ENCODE peak calls at places on chromosomes 5 and 9, in eight cellular contexts. D is NCI-H1092 treated with DMSO at 0.1 percent for 48 hours; Z is stimulated activated naive CD8-positive, alpha-beta T cell treated with anti-CD3 and anti-CD28 coated beads, Interleukin-15, Interleukin-2, amounts not matched to agents 100 U/mL and 50 U/mL, for 24 hours; T is Calu3; A is NAMALWA; M is stimulated activated CD4-positive, alpha-beta T cell treated with anti-CD3 and anti-CD28 coated beads, Interleukin-12 subunit alpha, Interleukin-12 subunit beta, amount 100 ng/mL, for 4 hours; H is 8988T; I is Right ventricle myocardium superior. B is an unnamed sample.

GRCh38 chr9:26669641-26670040 is 223.0 kb downstream of the CAAP1 start:
- DNase-seq in D (no peak), Z (no peak), T (no peak), A (peak; percentile 4), M (no peak), H (no peak), I (no peak), B (no peak)

GRCh38 chr9:137044502-137045177 is 1.3 kb downstream of the NPDC1 start:
- DNase-seq in D (peak; percentile 59), Z (no peak), T (no peak), A (no peak), M (no peak), H (peak; percentile 64), I (no peak), B (no peak)

GRCh38 chr5:172904643-172905345 is 54.4 kb upstream of the RPL26L1 start:
- DNase-seq in D (peak; percentile 35), Z (no peak), T (peak; percentile 92), A (no peak), M (no peak), H (no peak), I (peak; percentile 82), B (no peak)

GRCh38 chr9:93907551-93908199 is 47.5 kb downstream of the BARX1 start:
- DNase-seq in D (no peak), Z (no peak), T (no peak), A (no peak), M (no peak), H (no peak), I (no peak), B (no peak)

GRCh38 chr9:89304479-89305188 is 6.4 kb upstream of the CKS2 start:
- DNase-seq in D (no peak), Z (no peak), T (no peak), A (peak; percentile 79), M (no peak), H (no peak), I (no peak), B (no peak)

GRCh38 chr5:1011226-1011631 is 2.6 kb downstream of the NKD2 start:
- DNase-seq in D (peak; percentile 7), Z (peak; percentile 67), T (peak; percentile 79), A (peak; percentile 77), M (peak; percentile 43), H (peak; percentile 100), I (peak; percentile 42), B (peak; percentile 64)

GRCh38 chr5:64814073-64814472 is 45.3 kb downstream of the CWC27 start:
- DNase-seq in D (no peak), Z (no peak), T (no peak), A (no peak), M (no peak), H (no peak), I (no peak), B (no peak)

GRCh38 chr9:19460258-19460657 is 51.4 kb downstream of the ACER2 start:
- DNase-seq in D (no peak), Z (no peak), T (no peak), A (no peak), M (no peak), H (no peak), I (no peak), B (no peak)

GRCh38 chr9:23799521-23799920 is 26.5 kb downstream of the ELAVL2 start:
- DNase-seq in D (no peak), Z (no peak), T (no peak), A (no peak), M (no peak), H (no peak), I (no peak), B (no peak)

GRCh38 chr5:58156977-58157701 is 302.7 kb downstream of the PLK2 start:
- DNase-seq in D (no peak), Z (no peak), T (no peak), A (peak; percentile 11), M (no peak), H (no peak), I (no peak), B (peak; percentile 61)

GRCh38 chr5:139960723-139961383 is 82.2 kb downstream of the NRG2 start:
- DNase-seq in D (no peak), Z (no peak), T (no peak), A (no peak), M (no peak), H (no peak), I (no peak), B (peak; percentile 60)

GRCh38 chr9:126690431-126691051 is 76.8 kb downstream of the LMX1B start:
- DNase-seq in D (peak; percentile 3), Z (peak; percentile 76), T (peak; percentile 73), A (peak; percentile 64), M (peak; percentile 59), H (peak; percentile 96), I (peak; percentile 71), B (peak; percentile 39)

GRCh38 chr9:81601639-81602623 is 87.4 kb downstream of the TLE1 start:
- DNase-seq in D (no peak), Z (no peak), T (no peak), A (no peak), M (no peak), H (no peak), I (no peak), B (no peak)

GRCh38 chr9:91659529-91660294 is 236.1 kb upstream of the NFIL3 start:
- DNase-seq in D (peak; percentile 31), Z (no peak), T (peak; percentile 4), A (peak; percentile 23), M (no peak), H (peak; percentile 37), I (no peak), B (no peak)

GRCh38 chr9:77271023-77271690 is 93.8 kb downstream of the VPS13A start:
- DNase-seq in D (no peak), Z (no peak), T (no peak), A (no peak), M (no peak), H (no peak), I (no peak), B (no peak)

GRCh38 chr9:68637020-68637419 is 68.0 kb upstream of the PIP5K1B start:
- DNase-seq in D (no peak), Z (no peak), T (peak; percentile 42), A (no peak), M (no peak), H (no peak), I (no peak), B (peak; percentile 70)

GRCh38 chr5:176133289-176133870 is 104.8 kb upstream of the SIMC1 start:
- DNase-seq in D (no peak), Z (peak; percentile 25), T (peak; percentile 24), A (no peak), M (no peak), H (no peak), I (no peak), B (no peak)

GRCh38 chr5:79573983-79574890 is 38.0 kb upstream of the TENT2 start:
- DNase-seq in D (no peak), Z (no peak), T (no peak), A (no peak), M (no peak), H (no peak), I (no peak), B (no peak)

GRCh38 chr9:13116292-13116691 is 163.2 kb downstream of the MPDZ start:
- DNase-seq in D (no peak), Z (no peak), T (no peak), A (no peak), M (no peak), H (no peak), I (no peak), B (no peak)

GRCh38 chr5:52150501-52150900 is 637.2 kb upstream of the ITGA1 start:
- DNase-seq in D (peak; percentile 59), Z (no peak), T (no peak), A (no peak), M (no peak), H (no peak), I (no peak), B (no peak)

GRCh38 chr9:38343552-38343951 is 49.0 kb upstream of the ALDH1B1 start:
- DNase-seq in D (no peak), Z (no peak), T (no peak), A (no peak), M (no peak), H (no peak), I (no peak), B (no peak)

GRCh38 chr5:99032234-99033013 is 103.6 kb upstream of the CHD1 start:
- DNase-seq in D (peak; percentile 29), Z (peak; percentile 44), T (peak; percentile 80), A (peak; percentile 67), M (no peak), H (no peak), I (peak; percentile 47), B (peak; percentile 67)

GRCh38 chr5:1272201-1272600 is 22.7 kb downstream of the TERT start:
- DNase-seq in D (no peak), Z (no peak), T (no peak), A (no peak), M (no peak), H (no peak), I (no peak), B (no peak)

GRCh38 chr9:118336952-118337349 is 632.7 kb downstream of the TLR4 start:
- DNase-seq in D (no peak), Z (no peak), T (no peak), A (no peak), M (no peak), H (no peak), I (no peak), B (no peak)

GRCh38 chr5:38420691-38421395 is 135.6 kb downstream of the LIFR start:
- DNase-seq in D (peak; percentile 44), Z (peak; percentile 22), T (peak; percentile 63), A (peak; percentile 59), M (peak; percentile 5), H (peak; percentile 57), I (no peak), B (peak; percentile 59)

GRCh38 chr9:74534847-74535246 is 37.7 kb downstream of the RORB start:
- DNase-seq in D (no peak), Z (no peak), T (no peak), A (no peak), M (no peak), H (no peak), I (no peak), B (no peak)

GRCh38 chr5:170484847-170485605 is 18.8 kb upstream of the KCNIP1 start:
- DNase-seq in D (no peak), Z (no peak), T (no peak), A (no peak), M (no peak), H (no peak), I (no peak), B (no peak)

GRCh38 chr9:129143461-129143927 is 32.3 kb downstream of the PTPA start:
- DNase-seq in D (no peak), Z (no peak), T (no peak), A (no peak), M (no peak), H (no peak), I (peak; percentile 85), B (no peak)

GRCh38 chr9:130936285-130937117 is 2.5 kb downstream of the FIBCD1 start:
- DNase-seq in D (no peak), Z (no peak), T (peak; percentile 31), A (peak; percentile 28), M (no peak), H (no peak), I (no peak), B (no peak)

GRCh38 chr5:4989121-4989520 is 151.0 kb upstream of the ADAMTS16 start:
- DNase-seq in D (no peak), Z (no peak), T (no peak), A (no peak), M (no peak), H (no peak), I (no peak), B (no peak)

GRCh38 chr9:32486839-32487562 is 39.0 kb downstream of the RIGI start:
- DNase-seq in D (no peak), Z (no peak), T (no peak), A (no peak), M (no peak), H (no peak), I (no peak), B (no peak)

GRCh38 chr5:59768204-59769040 is 125.1 kb downstream of the PDE4D start:
- DNase-seq in D (peak; percentile 38), Z (peak; percentile 22), T (peak; percentile 58), A (peak; percentile 55), M (peak; percentile 10), H (no peak), I (peak; percentile 67), B (no peak)

GRCh38 chr5:132457371-132458225 is 33.0 kb downstream of the IRF1 start:
- DNase-seq in D (no peak), Z (no peak), T (no peak), A (peak; percentile 74), M (no peak), H (no peak), I (peak; percentile 64), B (no peak)

GRCh38 chr9:112848316-112849151 is 42.1 kb downstream of the SLC46A2 start:
- DNase-seq in D (no peak), Z (no peak), T (no peak), A (no peak), M (no peak), H (no peak), I (no peak), B (no peak)

B was measured in MM.1S.